ENCODE peak calls at places on chromosomes 5 and 9, in six cellular contexts. One of them, this sample, is unnamed.

GRCh38 chr5:124948062-124948753 is 201.8 kb upstream of the ZNF608 start:
- DNase-seq in cardiac muscle cell: peak
- DNase-seq in breast epithelium: no peak
- DNase-seq in mucosa of descending colon: no peak
- DNase-seq in A549: no peak
- DNase-seq in OCI-LY7: no peak
- DNase-seq in this sample: no peak

GRCh38 chr5:16492398-16493175 is 27.0 kb upstream of the ZNF622 start:
- DNase-seq in cardiac muscle cell: peak
- DNase-seq in breast epithelium: no peak
- DNase-seq in mucosa of descending colon: peak
- DNase-seq in A549: peak
- DNase-seq in OCI-LY7: no peak
- DNase-seq in this sample: no peak

GRCh38 chr5:93620487-93621339 is 37.7 kb downstream of the NR2F1 start:
- DNase-seq in cardiac muscle cell: peak
- DNase-seq in breast epithelium: no peak
- DNase-seq in mucosa of descending colon: peak
- DNase-seq in A549: peak
- DNase-seq in OCI-LY7: peak
- DNase-seq in this sample: no peak

GRCh38 chr5:43432486-43433365 is 20.5 kb upstream of the CCL28 start:
- DNase-seq in cardiac muscle cell: peak
- DNase-seq in breast epithelium: peak
- DNase-seq in mucosa of descending colon: peak
- DNase-seq in A549: peak
- DNase-seq in OCI-LY7: no peak
- DNase-seq in this sample: no peak

GRCh38 chr5:82351754-82352145 is 73.6 kb upstream of the RPS23 start:
- DNase-seq in cardiac muscle cell: peak
- DNase-seq in breast epithelium: no peak
- DNase-seq in mucosa of descending colon: no peak
- DNase-seq in A549: peak
- DNase-seq in OCI-LY7: peak
- DNase-seq in this sample: no peak

GRCh38 chr5:162174358-162174757 is 106.8 kb downstream of the GABRG2 start:
- DNase-seq in cardiac muscle cell: no peak
- DNase-seq in breast epithelium: no peak
- DNase-seq in mucosa of descending colon: no peak
- DNase-seq in A549: no peak
- DNase-seq in OCI-LY7: no peak
- DNase-seq in this sample: no peak

GRCh38 chr9:88233091-88233490 is 94.8 kb upstream of the SPATA31C2 start:
- DNase-seq in cardiac muscle cell: no peak
- DNase-seq in breast epithelium: no peak
- DNase-seq in mucosa of descending colon: no peak
- DNase-seq in A549: no peak
- DNase-seq in OCI-LY7: no peak
- DNase-seq in this sample: no peak

GRCh38 chr5:102853680-102854079 is 98.6 kb downstream of the PAM start:
- DNase-seq in cardiac muscle cell: no peak
- DNase-seq in breast epithelium: no peak
- DNase-seq in mucosa of descending colon: no peak
- DNase-seq in A549: no peak
- DNase-seq in OCI-LY7: no peak
- DNase-seq in this sample: no peak

GRCh38 chr5:172904643-172905345 is 54.4 kb upstream of the RPL26L1 start:
- DNase-seq in cardiac muscle cell: peak
- DNase-seq in breast epithelium: peak
- DNase-seq in mucosa of descending colon: peak
- DNase-seq in A549: no peak
- DNase-seq in OCI-LY7: no peak
- DNase-seq in this sample: no peak

GRCh38 chr9:130036099-130036498 is 6.9 kb downstream of the FNBP1 start:
- DNase-seq in cardiac muscle cell: peak
- DNase-seq in breast epithelium: no peak
- DNase-seq in mucosa of descending colon: no peak
- DNase-seq in A549: no peak
- DNase-seq in OCI-LY7: no peak
- DNase-seq in this sample: no peak

GRCh38 chr5:143442398-143442797 is 38.9 kb upstream of the NR3C1 start:
- DNase-seq in cardiac muscle cell: peak
- DNase-seq in breast epithelium: no peak
- DNase-seq in mucosa of descending colon: no peak
- DNase-seq in A549: no peak
- DNase-seq in OCI-LY7: no peak
- DNase-seq in this sample: no peak

GRCh38 chr9:19133549-19134345 is 6.5 kb upstream of the PLIN2 start:
- DNase-seq in cardiac muscle cell: no peak
- DNase-seq in breast epithelium: no peak
- DNase-seq in mucosa of descending colon: no peak
- DNase-seq in A549: no peak
- DNase-seq in OCI-LY7: no peak
- DNase-seq in this sample: no peak

GRCh38 chr5:123344819-123345426 is 78.3 kb downstream of the CEP120 start:
- DNase-seq in cardiac muscle cell: peak
- DNase-seq in breast epithelium: no peak
- DNase-seq in mucosa of descending colon: no peak
- DNase-seq in A549: peak
- DNase-seq in OCI-LY7: peak
- DNase-seq in this sample: no peak

GRCh38 chr9:5479994-5480694 is 29.8 kb downstream of the CD274 start:
- DNase-seq in cardiac muscle cell: no peak
- DNase-seq in breast epithelium: no peak
- DNase-seq in mucosa of descending colon: no peak
- DNase-seq in A549: no peak
- DNase-seq in OCI-LY7: no peak
- DNase-seq in this sample: no peak

GRCh38 chr9:16912197-16912596 is 41.7 kb upstream of the BNC2 start:
- DNase-seq in cardiac muscle cell: no peak
- DNase-seq in breast epithelium: no peak
- DNase-seq in mucosa of descending colon: no peak
- DNase-seq in A549: no peak
- DNase-seq in OCI-LY7: no peak
- DNase-seq in this sample: no peak

GRCh38 chr5:10704949-10705621 is 55.9 kb downstream of the DAP start:
- DNase-seq in cardiac muscle cell: peak
- DNase-seq in breast epithelium: no peak
- DNase-seq in mucosa of descending colon: no peak
- DNase-seq in A549: no peak
- DNase-seq in OCI-LY7: no peak
- DNase-seq in this sample: no peak

GRCh38 chr9:87959916-87960581 is 14.3 kb downstream of the CDK20 start:
- DNase-seq in cardiac muscle cell: peak
- DNase-seq in breast epithelium: no peak
- DNase-seq in mucosa of descending colon: no peak
- DNase-seq in A549: no peak
- DNase-seq in OCI-LY7: no peak
- DNase-seq in this sample: no peak

GRCh38 chr9:124723352-124723751 is 47.8 kb downstream of the NR6A1 start:
- DNase-seq in cardiac muscle cell: no peak
- DNase-seq in breast epithelium: no peak
- DNase-seq in mucosa of descending colon: no peak
- DNase-seq in A549: no peak
- DNase-seq in OCI-LY7: no peak
- DNase-seq in this sample: no peak

GRCh38 chr5:178147406-178147805 is 6.3 kb downstream of the NHP2 start:
- DNase-seq in cardiac muscle cell: no peak
- DNase-seq in breast epithelium: no peak
- DNase-seq in mucosa of descending colon: no peak
- DNase-seq in A549: no peak
- DNase-seq in OCI-LY7: no peak
- DNase-seq in this sample: no peak

GRCh38 chr9:105932276-105932675 is 237.9 kb downstream of the TMEM38B start:
- DNase-seq in cardiac muscle cell: no peak
- DNase-seq in breast epithelium: no peak
- DNase-seq in mucosa of descending colon: no peak
- DNase-seq in A549: no peak
- DNase-seq in OCI-LY7: no peak
- DNase-seq in this sample: no peak

GRCh38 chr5:167319243-167319642 is 972.2 kb upstream of the WWC1 start:
- DNase-seq in cardiac muscle cell: no peak
- DNase-seq in breast epithelium: no peak
- DNase-seq in mucosa of descending colon: no peak
- DNase-seq in A549: no peak
- DNase-seq in OCI-LY7: no peak
- DNase-seq in this sample: no peak

GRCh38 chr9:115237383-115238087 is 119.6 kb upstream of the TNC start:
- DNase-seq in cardiac muscle cell: peak
- DNase-seq in breast epithelium: no peak
- DNase-seq in mucosa of descending colon: peak
- DNase-seq in A549: no peak
- DNase-seq in OCI-LY7: no peak
- DNase-seq in this sample: no peak

GRCh38 chr5:1536298-1537165 is 12.8 kb upstream of the LPCAT1 start:
- DNase-seq in cardiac muscle cell: peak
- DNase-seq in breast epithelium: peak
- DNase-seq in mucosa of descending colon: peak
- DNase-seq in A549: no peak
- DNase-seq in OCI-LY7: peak
- DNase-seq in this sample: peak

GRCh38 chr5:34929720-34930526 is 564 bp downstream of the DNAJC21 start:
- DNase-seq in cardiac muscle cell: peak
- DNase-seq in breast epithelium: peak
- DNase-seq in mucosa of descending colon: peak
- DNase-seq in A549: peak
- DNase-seq in OCI-LY7: peak
- DNase-seq in this sample: peak

GRCh38 chr5:34929150-34929719 is at the start of gene DNAJC21:
- DNase-seq in cardiac muscle cell: peak
- DNase-seq in breast epithelium: peak
- DNase-seq in mucosa of descending colon: peak
- DNase-seq in A549: peak
- DNase-seq in OCI-LY7: peak
- DNase-seq in this sample: peak

GRCh38 chr5:34930527-34930844 is 1.1 kb downstream of the DNAJC21 start:
- DNase-seq in cardiac muscle cell: peak
- DNase-seq in breast epithelium: no peak
- DNase-seq in mucosa of descending colon: no peak
- DNase-seq in A549: no peak
- DNase-seq in OCI-LY7: no peak
- DNase-seq in this sample: no peak

GRCh38 chr5:34932947-34933346 is 3.6 kb downstream of the DNAJC21 start:
- DNase-seq in cardiac muscle cell: no peak
- DNase-seq in breast epithelium: no peak
- DNase-seq in mucosa of descending colon: no peak
- DNase-seq in A549: no peak
- DNase-seq in OCI-LY7: no peak
- DNase-seq in this sample: no peak

GRCh38 chr5:34930870-34931269 is 1.5 kb downstream of the DNAJC21 start:
- DNase-seq in cardiac muscle cell: no peak
- DNase-seq in breast epithelium: no peak
- DNase-seq in mucosa of descending colon: no peak
- DNase-seq in A549: no peak
- DNase-seq in OCI-LY7: no peak
- DNase-seq in this sample: no peak
- H3K4me3 ChIP-seq in cardiac muscle cell: peak
- H3K4me3 ChIP-seq in breast epithelium: peak
- H3K4me3 ChIP-seq in mucosa of descending colon: no peak
- H3K4me3 ChIP-seq in A549: peak
- H3K4me3 ChIP-seq in OCI-LY7: peak
- H3K4me3 ChIP-seq in this sample: peak

DNA sequence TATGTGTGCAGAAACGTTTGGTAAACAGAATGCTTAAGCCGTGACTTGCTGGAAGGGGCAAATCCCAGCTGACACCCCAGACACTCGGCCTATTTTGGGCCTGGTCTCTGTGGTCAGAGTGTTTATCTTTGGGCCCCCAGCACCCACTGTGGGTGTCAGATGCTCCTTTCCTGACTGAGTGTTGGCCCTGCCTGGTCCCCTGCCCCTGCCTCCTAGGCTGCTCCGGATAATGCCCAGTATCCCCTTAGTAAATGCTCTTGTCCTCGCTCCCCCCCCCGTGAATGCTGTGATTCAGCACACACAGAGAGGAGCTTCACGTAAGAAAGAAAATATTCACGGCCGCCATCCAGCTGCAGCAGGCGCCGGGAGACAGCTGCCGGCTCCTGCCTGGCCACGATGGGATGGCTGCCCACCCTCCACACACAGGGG is 11.3 kb upstream of the ANGPTL2 start:
- DNase-seq in cardiac muscle cell: peak
- DNase-seq in breast epithelium: no peak
- DNase-seq in mucosa of descending colon: peak
- DNase-seq in A549: no peak
- DNase-seq in OCI-LY7: no peak
- DNase-seq in this sample: no peak
- TF ChIP-seq CTCF in cardiac muscle cell: no peak
- TF ChIP-seq CTCF in breast epithelium: no peak
- TF ChIP-seq CTCF in mucosa of descending colon: no peak
- TF ChIP-seq CTCF in A549: no peak
- TF ChIP-seq CTCF in OCI-LY7: no peak
- TF ChIP-seq CTCF in this sample: no peak

DNA sequence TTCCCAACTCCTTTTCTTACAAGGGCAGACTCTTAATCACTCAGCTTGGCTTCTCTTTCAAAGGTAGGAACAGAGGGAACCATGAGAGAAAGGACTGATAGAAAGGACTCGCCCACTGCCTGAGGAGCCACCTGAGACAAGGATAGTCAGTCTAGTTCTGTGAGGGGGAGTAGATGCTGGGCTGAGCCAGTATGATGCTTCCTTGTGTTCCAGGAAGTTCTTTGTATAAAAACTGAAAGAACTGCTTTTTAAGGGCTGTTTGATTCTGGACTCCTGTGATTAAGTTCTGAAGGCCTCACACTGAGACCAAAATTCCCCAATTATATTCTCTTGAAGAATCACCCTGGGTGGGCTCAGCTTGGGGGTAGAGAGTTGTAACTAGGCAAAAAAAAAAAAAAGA is 51.1 kb upstream of the DPYSL3 start:
- DNase-seq in cardiac muscle cell: no peak
- DNase-seq in breast epithelium: no peak
- DNase-seq in mucosa of descending colon: no peak
- DNase-seq in A549: no peak
- DNase-seq in OCI-LY7: no peak
- DNase-seq in this sample: no peak
- H3K4me3 ChIP-seq in cardiac muscle cell: no peak
- H3K4me3 ChIP-seq in breast epithelium: no peak
- H3K4me3 ChIP-seq in mucosa of descending colon: no peak
- H3K4me3 ChIP-seq in A549: no peak
- H3K4me3 ChIP-seq in OCI-LY7: no peak
- H3K4me3 ChIP-seq in this sample: no peak

GRCh38 chr5:111071413-111071812 is at the start of gene TSLP:
- DNase-seq in cardiac muscle cell: no peak
- DNase-seq in breast epithelium: no peak
- DNase-seq in mucosa of descending colon: no peak
- DNase-seq in A549: no peak
- DNase-seq in OCI-LY7: no peak
- DNase-seq in this sample: no peak

GRCh38 chr5:111074244-111074643 is 2.7 kb downstream of the TSLP start:
- DNase-seq in cardiac muscle cell: no peak
- DNase-seq in breast epithelium: no peak
- DNase-seq in mucosa of descending colon: no peak
- DNase-seq in A549: no peak
- DNase-seq in OCI-LY7: no peak
- DNase-seq in this sample: no peak

GRCh38 chr5:111075520-111075919 is 4.0 kb downstream of the TSLP start:
- DNase-seq in cardiac muscle cell: peak
- DNase-seq in breast epithelium: no peak
- DNase-seq in mucosa of descending colon: no peak
- DNase-seq in A549: no peak
- DNase-seq in OCI-LY7: no peak
- DNase-seq in this sample: no peak

GRCh38 chr5:111070272-111071134 is 1.0 kb upstream of the TSLP start:
- DNase-seq in cardiac muscle cell: peak
- DNase-seq in breast epithelium: no peak
- DNase-seq in mucosa of descending colon: no peak
- DNase-seq in A549: no peak
- DNase-seq in OCI-LY7: no peak
- DNase-seq in this sample: no peak

GRCh38 chr5:111072949-111073682 is 1.6 kb downstream of the TSLP start:
- DNase-seq in cardiac muscle cell: peak
- DNase-seq in breast epithelium: peak
- DNase-seq in mucosa of descending colon: peak
- DNase-seq in A549: peak
- DNase-seq in OCI-LY7: peak
- DNase-seq in this sample: no peak
- TF ChIP-seq CTCF in cardiac muscle cell: peak
- TF ChIP-seq CTCF in breast epithelium: no peak
- TF ChIP-seq CTCF in mucosa of descending colon: no peak
- TF ChIP-seq CTCF in A549: no peak
- TF ChIP-seq CTCF in OCI-LY7: no peak
- TF ChIP-seq CTCF in this sample: no peak

This sample was measured in GM12864.